ENCODE peak calls at places on chromosomes 13 and 19, in eight cellular contexts. E is H1, M is HepG2, U is IMR-90, P is astrocyte, A is endothelial cell of umbilical vein, Q is SK-N-SH, K is endodermal cell. R is an unnamed sample.

GRCh38 chr19:45124021-45124420 is 31.0 kb downstream of the PPP1R37 start:
- DNase-seq in U (no peak), M (no peak), A (no peak), P (no peak), E (no peak), K (no peak), Q (no peak), R (no peak)

GRCh38 chr13:97391201-97391600 is 42.8 kb upstream of the RAP2A start:
- DNase-seq in A (no peak), K (no peak), U (peak), Q (no peak), E (no peak), M (no peak), P (peak), R (no peak)

GRCh38 chr19:54415208-54415900 is at the start of gene TTYH1:
- DNase-seq in Q (peak), E (no peak), K (peak), A (no peak), U (no peak), P (no peak), M (no peak), R (peak)

GRCh38 chr13:102018716-102019115 is 383.1 kb downstream of the FGF14 start:
- DNase-seq in K (no peak), P (peak), A (no peak), Q (no peak), U (no peak), E (no peak), M (no peak), R (no peak)

GRCh38 chr13:110388141-110388943 is 81.3 kb downstream of the COL4A2 start:
- DNase-seq in K (peak), P (peak), Q (peak), U (peak), A (no peak), E (no peak), M (no peak), R (peak)

GRCh38 chr13:46172531-46172991 is 9.4 kb downstream of the LCP1 start:
- DNase-seq in M (no peak), U (no peak), E (no peak), P (no peak), Q (no peak), A (no peak), K (no peak), R (no peak)

GRCh38 chr13:41542281-41542680 is 84.9 kb downstream of the RGCC start:
- DNase-seq in K (no peak), Q (no peak), P (no peak), A (no peak), U (no peak), M (no peak), E (no peak), R (no peak)

GRCh38 chr13:39773833-39774232 is 118.4 kb downstream of the COG6 start:
- DNase-seq in P (peak), Q (no peak), K (no peak), M (no peak), E (no peak), A (peak), U (peak), R (no peak)

GRCh38 chr19:3068071-3068470 is 5.8 kb upstream of the TLE5 start:
- DNase-seq in E (no peak), A (no peak), M (no peak), U (no peak), Q (peak), P (no peak), K (no peak), R (peak)

GRCh38 chr13:112839347-112840105 is 129.5 kb upstream of the MCF2L start:
- DNase-seq in K (peak), M (no peak), U (peak), A (no peak), P (peak), E (no peak), Q (no peak), R (no peak)

GRCh38 chr13:41064493-41064892 is 3.2 kb downstream of the WBP4 start:
- DNase-seq in P (peak), M (no peak), A (peak), Q (no peak), U (peak), E (no peak), K (no peak), R (no peak)

GRCh38 chr13:60577761-60578160 is 180.7 kb downstream of the TDRD3 start:
- DNase-seq in Q (no peak), U (no peak), M (no peak), A (no peak), E (no peak), K (no peak), P (no peak), R (no peak)

GRCh38 chr19:9940778-9941177 is 4.5 kb upstream of the OLFM2 start:
- DNase-seq in U (peak), A (no peak), K (no peak), M (peak), P (no peak), Q (no peak), E (no peak), R (no peak)

GRCh38 chr13:50580684-50581305 is 262.7 kb downstream of the DLEU7 start:
- DNase-seq in K (no peak), E (no peak), P (peak), U (peak), Q (no peak), M (no peak), A (peak), R (no peak)

GRCh38 chr13:112645327-112645914 is 44.4 kb upstream of the ATP11A start:
- DNase-seq in P (no peak), Q (no peak), M (no peak), K (no peak), A (no peak), E (no peak), U (no peak), R (peak)

GRCh38 chr13:48078251-48078656 is 16.6 kb downstream of the MED4 start:
- DNase-seq in Q (no peak), K (peak), U (no peak), M (peak), P (no peak), E (no peak), A (peak), R (no peak)

GRCh38 chr13:80141114-80141849 is 199.6 kb downstream of the SPRY2 start:
- DNase-seq in K (peak), E (no peak), M (no peak), U (peak), Q (no peak), P (peak), A (peak), R (no peak)

GRCh38 chr19:1416014-1416841 is 8.8 kb downstream of the DAZAP1 start:
- DNase-seq in E (no peak), K (no peak), A (no peak), U (peak), M (no peak), P (peak), Q (no peak), R (no peak)

GRCh38 chr13:44815507-44816074 is 173.7 kb downstream of the NUFIP1 start:
- DNase-seq in E (peak), A (peak), Q (no peak), P (peak), M (peak), U (peak), K (peak), R (no peak)

GRCh38 chr13:111006508-111007031 is 91.7 kb upstream of the ANKRD10 start:
- DNase-seq in P (peak), A (peak), M (no peak), E (no peak), Q (no peak), K (peak), U (peak), R (peak)

GRCh38 chr13:98651716-98652115 is 74.8 kb upstream of the STK24 start:
- DNase-seq in Q (no peak), M (no peak), E (no peak), U (no peak), P (no peak), K (no peak), A (no peak), R (no peak)
- TF ChIP-seq CTCF in Q (no peak), M (no peak), E (no peak), U (no peak), P (no peak), K (no peak), A (no peak), R (no peak)

GRCh38 chr19:18443831-18444230 is 5.9 kb upstream of the ISYNA1 start:
- DNase-seq in M (no peak), K (no peak), P (no peak), E (no peak), Q (no peak), U (no peak), A (no peak), R (no peak)
- H3K9ac ChIP-seq in M (no peak), K (no peak), P (no peak), E (no peak), Q (no peak), U (no peak), A (no peak), R (no peak)

DNA sequence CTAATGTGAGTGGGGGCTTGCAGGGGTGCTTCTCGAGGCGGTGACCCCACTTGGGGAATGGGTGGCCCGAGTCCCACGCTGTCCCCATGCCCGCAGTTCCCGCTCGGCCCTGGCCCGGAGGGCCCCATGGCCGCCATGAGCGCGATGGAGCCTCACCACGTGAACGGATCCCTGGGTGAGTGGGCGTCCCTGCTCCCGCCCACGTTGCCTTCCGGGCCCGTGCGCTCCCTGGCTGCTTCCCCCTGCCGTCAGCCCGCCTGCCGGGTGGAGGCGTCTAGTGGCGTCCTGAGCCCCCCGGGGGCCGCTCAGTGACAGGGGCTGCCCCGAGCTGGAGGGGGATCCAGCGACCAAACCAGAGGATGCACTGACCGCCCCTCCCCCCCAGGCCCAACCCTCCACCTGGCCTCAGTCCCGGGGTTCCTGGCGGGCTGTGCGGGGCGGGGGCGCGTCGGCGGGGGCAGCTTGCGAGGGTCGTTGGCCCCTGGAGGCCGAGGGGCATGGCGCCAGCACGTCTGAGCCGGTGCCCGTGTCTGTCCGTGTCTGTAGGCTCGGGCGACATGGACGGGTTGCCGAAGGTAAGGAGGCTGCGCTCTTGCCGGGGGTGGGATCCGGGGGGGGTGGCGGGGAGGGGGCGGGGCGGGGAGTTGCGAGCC is 4.8 kb downstream of the ISYNA1 start:
- DNase-seq in U (no peak), Q (peak), P (no peak), A (no peak), K (peak), E (no peak), M (no peak), R (peak)
- H3K4me3 ChIP-seq in U (peak), Q (peak), P (peak), A (peak), K (peak), E (peak), M (no peak), R (no peak)

GRCh38 chr19:31600731-31601295 is 251.6 kb upstream of the TSHZ3 start:
- DNase-seq in A (no peak), M (no peak), Q (no peak), U (no peak), K (peak), E (no peak), P (no peak), R (no peak)
- TF ChIP-seq CTCF in A (no peak), M (no peak), Q (no peak), U (no peak), K (no peak), E (no peak), P (no peak), R (no peak)

GRCh38 chr19:49689133-49690072 is at the start of gene ADM5:
- DNase-seq in U (no peak), K (peak), A (peak), Q (peak), E (no peak), M (no peak), P (no peak), R (no peak)

GRCh38 chr19:49690073-49690655 is 752 bp upstream of the CPT1C start:
- DNase-seq in U (no peak), A (no peak), K (no peak), M (no peak), E (no peak), Q (no peak), P (no peak), R (peak)

GRCh38 chr19:49692102-49692599 is 1.2 kb downstream of the CPT1C start:
- DNase-seq in A (no peak), K (no peak), P (no peak), Q (peak), E (no peak), M (no peak), U (no peak), R (no peak)

GRCh38 chr19:49690656-49691242 is at the start of gene CPT1C:
- DNase-seq in U (peak), K (peak), P (peak), A (peak), M (no peak), E (peak), Q (peak), R (peak)

GRCh38 chr19:49691243-49692101 is 556 bp downstream of the CPT1C start:
- DNase-seq in E (no peak), U (peak), A (peak), Q (peak), M (no peak), K (peak), P (peak), R (no peak)
- H3K9ac ChIP-seq in E (peak), U (peak), A (peak), Q (peak), M (no peak), K (peak), P (peak), R (no peak)

GRCh38 chr19:16327911-16328823 is 3.5 kb downstream of the KLF2 start:
- DNase-seq in E (no peak), P (no peak), M (no peak), K (no peak), A (peak), U (peak), Q (no peak), R (peak)

GRCh38 chr19:16330811-16331690 is 6.4 kb downstream of the KLF2 start:
- DNase-seq in A (no peak), M (no peak), K (no peak), P (no peak), Q (no peak), U (no peak), E (no peak), R (no peak)

GRCh38 chr19:16328824-16329482 is 4.3 kb downstream of the KLF2 start:
- DNase-seq in E (no peak), P (no peak), M (no peak), U (peak), A (peak), Q (no peak), K (no peak), R (no peak)

GRCh38 chr19:16332991-16333624 is 8.5 kb downstream of the KLF2 start:
- DNase-seq in Q (no peak), M (no peak), P (no peak), A (no peak), U (no peak), E (no peak), K (no peak), R (no peak)

GRCh38 chr19:16330368-16330801 is 5.8 kb downstream of the KLF2 start:
- DNase-seq in M (peak), A (peak), P (peak), Q (no peak), U (peak), E (no peak), K (peak), R (peak)
- H3K4me3 ChIP-seq in M (no peak), A (no peak), P (no peak), Q (no peak), U (no peak), E (no peak), K (no peak), R (no peak)